ENCODE peak calls at places on chromosomes 13 and 19, in seven cellular contexts. U, P, Z, V, E, N and L are unnamed samples.

GRCh38 chr19:18610556-18611326 is 1.9 kb upstream of the TMEM59L start:
- DNase-seq in U (peak; percentile 68), P (no peak), Z (no peak), V (no peak), E (no peak), N (no peak), L (no peak)

GRCh38 chr19:56066152-56067023 is 54.7 kb downstream of the ZNF787 start:
- DNase-seq in U (peak; percentile 79), P (peak; percentile 78), Z (peak; percentile 61), V (peak; percentile 66), E (peak; percentile 19), N (no peak), L (peak; percentile 50)

GRCh38 chr19:8827277-8827676 is 4.8 kb downstream of the ZNF558 start:
- DNase-seq in U (no peak), P (no peak), Z (no peak), V (no peak), E (no peak), N (no peak), L (no peak)

GRCh38 chr13:40984670-40985366 is 34.3 kb downstream of the ELF1 start:
- DNase-seq in U (no peak), P (no peak), Z (peak; percentile 31), V (no peak), E (no peak), N (no peak), L (peak; percentile 47)

GRCh38 chr13:112466132-112467025 is 90.2 kb downstream of the SPACA7 start:
- DNase-seq in U (no peak), P (no peak), Z (no peak), V (no peak), E (no peak), N (no peak), L (no peak)

GRCh38 chr13:33251131-33251629 is 34.4 kb downstream of the STARD13 start:
- DNase-seq in U (no peak), P (no peak), Z (peak; percentile 47), V (no peak), E (peak; percentile 99), N (no peak), L (peak; percentile 88)

GRCh38 chr13:45433381-45433790 is 15.2 kb upstream of the SLC25A30 start:
- DNase-seq in U (no peak), P (no peak), Z (no peak), V (no peak), E (no peak), N (no peak), L (no peak)

GRCh38 chr13:22227895-22228294 is 557.0 kb downstream of the FGF9 start:
- DNase-seq in U (no peak), P (no peak), Z (no peak), V (no peak), E (no peak), N (no peak), L (no peak)

GRCh38 chr13:21668665-21669599 is 1.9 kb upstream of the FGF9 start:
- DNase-seq in U (peak; percentile 47), P (peak; percentile 40), Z (peak; percentile 4), V (peak; percentile 55), E (peak; percentile 69), N (no peak), L (peak; percentile 36)

GRCh38 chr13:74103196-74103595 is 31.0 kb downstream of the KLF12 start:
- DNase-seq in U (no peak), P (no peak), Z (no peak), V (no peak), E (no peak), N (no peak), L (no peak)

GRCh38 chr13:50080158-50080855 is 65.1 kb downstream of the KCNRG start:
- DNase-seq in U (no peak), P (peak; percentile 11), Z (peak; percentile 42), V (peak; percentile 29), E (peak; percentile 52), N (no peak), L (peak; percentile 77)

GRCh38 chr13:89695343-89696257 is 1651.9 kb upstream of the MIR17HG start:
- DNase-seq in U (peak; percentile 46), P (peak; percentile 57), Z (peak; percentile 71), V (peak; percentile 77), E (peak; percentile 8), N (peak; percentile 25), L (peak; percentile 65)

GRCh38 chr13:112587359-112587766 is 590 bp downstream of the TUBGCP3 start:
- DNase-seq in U (peak; percentile 63), P (peak; percentile 58), Z (peak; percentile 81), V (peak; percentile 81), E (peak; percentile 86), N (no peak), L (peak; percentile 92)

GRCh38 chr13:49567501-49567900 is 17.9 kb downstream of the RCBTB1 start:
- DNase-seq in U (no peak), P (no peak), Z (peak; percentile 86), V (peak; percentile 8), E (no peak), N (no peak), L (no peak)

GRCh38 chr13:30985637-30986205 is 53.3 kb downstream of the TEX26 start:
- DNase-seq in U (no peak), P (no peak), Z (no peak), V (peak; percentile 67), E (peak; percentile 79), N (no peak), L (peak; percentile 77)

GRCh38 chr13:111506621-111507020 is 186.2 kb downstream of the TEX29 start:
- DNase-seq in U (no peak), P (no peak), Z (no peak), V (no peak), E (no peak), N (no peak), L (no peak)

GRCh38 chr19:14428882-14429416 is 4.2 kb upstream of the PKN1 start:
- DNase-seq in U (no peak), P (no peak), Z (no peak), V (no peak), E (no peak), N (no peak), L (no peak)

GRCh38 chr19:8120636-8121480 is 28.5 kb downstream of the FBN3 start:
- DNase-seq in U (peak; percentile 85), P (no peak), Z (no peak), V (peak; percentile 67), E (no peak), N (peak; percentile 17), L (no peak)

GRCh38 chr19:29685326-29685725 is 20.1 kb downstream of the PLEKHF1 start:
- DNase-seq in U (no peak), P (no peak), Z (no peak), V (no peak), E (no peak), N (no peak), L (no peak)

GRCh38 chr19:6739390-6739883 is at the start of gene TRIP10:
- DNase-seq in U (peak; percentile 78), P (peak; percentile 79), Z (peak; percentile 85), V (peak; percentile 85), E (peak; percentile 72), N (no peak), L (peak; percentile 79)

GRCh38 chr13:52980695-52981094 is 47.9 kb upstream of the OLFM4 start:
- DNase-seq in U (no peak), P (no peak), Z (peak; percentile 18), V (no peak), E (no peak), N (no peak), L (no peak)

GRCh38 chr13:109602356-109602755 is 184.0 kb downstream of the IRS2 start:
- DNase-seq in U (no peak), P (no peak), Z (no peak), V (no peak), E (no peak), N (no peak), L (no peak)

DNA sequence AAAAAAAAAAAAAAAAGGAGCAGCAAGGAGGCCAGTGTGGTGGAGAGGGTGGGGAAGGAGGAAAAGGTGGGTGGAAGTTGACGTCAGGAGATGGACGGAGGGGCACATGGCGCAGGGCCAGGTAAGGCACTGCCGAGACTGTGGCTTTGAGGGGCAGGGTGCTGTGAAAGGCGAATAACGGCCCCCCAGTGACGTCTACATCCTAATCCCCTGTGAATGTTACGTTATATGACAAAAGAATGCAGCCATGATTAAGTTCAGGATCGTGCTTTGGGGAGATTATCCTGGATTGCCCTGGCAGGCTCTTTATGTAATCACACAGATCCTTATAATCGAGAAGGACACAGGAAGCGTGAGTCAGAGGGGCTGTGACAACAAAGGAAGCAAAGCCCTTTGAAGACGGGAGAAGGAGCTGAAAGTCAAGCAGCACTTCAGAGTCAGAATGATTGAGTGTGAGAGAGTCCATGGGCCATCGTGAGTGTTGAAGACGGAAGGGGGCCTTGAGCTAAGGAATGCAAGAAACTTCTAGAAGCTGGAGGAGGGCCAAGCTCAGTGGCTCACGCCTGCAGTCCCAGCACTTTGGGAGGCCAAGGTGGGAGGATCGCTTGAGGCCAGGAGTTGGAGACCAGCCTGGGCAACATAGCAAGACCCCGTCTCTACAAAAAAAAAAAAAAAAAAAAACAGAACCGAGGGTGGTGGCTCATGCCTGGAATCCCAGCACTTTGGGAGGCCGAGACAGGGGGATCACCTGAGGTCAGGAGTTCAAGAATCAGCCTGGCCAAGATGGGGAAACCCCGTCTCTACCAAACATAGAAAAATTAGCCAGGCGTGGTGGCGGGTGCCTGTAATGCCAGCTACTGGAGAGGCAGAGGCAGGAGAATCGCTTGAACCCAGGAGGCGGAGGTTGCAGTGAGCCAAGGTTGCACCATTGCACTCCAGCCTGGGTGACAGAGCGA is 13.8 kb upstream of the CEACAM16 start:
- DNase-seq in U (peak; percentile 51), P (peak; percentile 17), Z (no peak), V (peak; percentile 91), E (peak; percentile 97), N (no peak), L (peak; percentile 100)
- H3K4ac ChIP-seq in U (no peak overlapping the region), P (no peak overlapping the region), Z (no peak overlapping the region), V (no peak overlapping the region), E (peak overlapping the region; percentile 95), N (no peak overlapping the region), L (peak overlapping the region; percentile 54)

GRCh38 chr19:49390131-49390977 is 2.3 kb downstream of the KASH5 start:
- DNase-seq in U (no peak), P (no peak), Z (no peak), V (no peak), E (no peak), N (no peak), L (no peak)
- H3K9ac ChIP-seq in U (no peak overlapping the region), P (no peak overlapping the region), Z (no peak overlapping the region), V (no peak overlapping the region), E (no peak overlapping the region), N (no peak overlapping the region), L (no peak overlapping the region)

DNA sequence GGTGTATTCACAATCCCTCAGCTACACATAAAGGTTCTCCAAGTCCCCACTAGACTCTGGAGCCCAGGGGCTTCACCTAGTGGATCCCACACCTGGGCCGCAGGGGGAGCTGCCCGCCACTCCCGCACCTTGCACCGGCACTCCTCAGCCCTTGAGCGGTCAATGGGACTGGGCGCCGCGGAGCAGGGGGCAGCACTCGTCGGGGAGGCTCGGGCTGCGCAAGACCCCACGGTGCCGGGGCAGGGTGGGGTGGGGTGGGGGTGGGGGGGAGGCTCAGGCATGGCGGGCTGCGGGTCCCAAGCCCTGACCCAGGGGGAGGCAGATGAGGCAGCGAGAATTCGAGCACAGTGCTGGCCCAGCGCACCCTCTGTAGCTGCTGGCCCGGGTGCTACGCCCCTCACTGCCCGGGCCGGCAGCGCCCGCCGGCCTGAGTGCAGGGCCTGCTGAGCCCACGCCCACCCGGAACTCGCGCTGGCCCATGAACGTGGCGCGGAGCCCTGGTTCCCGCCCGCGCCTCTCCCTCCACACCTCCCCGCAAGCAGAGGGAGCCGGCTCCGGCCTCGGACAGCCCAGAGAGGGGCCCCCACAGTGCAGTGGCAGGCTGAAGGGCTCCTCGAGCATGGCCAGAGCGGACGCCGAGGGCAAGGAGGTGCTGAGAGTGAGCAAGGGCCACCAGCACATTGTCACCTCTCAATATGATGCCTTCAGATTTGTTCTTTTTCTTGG is 121.7 kb downstream of the UGGT2 start:
- DNase-seq in U (no peak), P (no peak), Z (no peak), V (no peak), E (no peak), N (no peak), L (no peak)
- H3K4ac ChIP-seq in U (no peak overlapping the region), P (no peak overlapping the region), Z (no peak overlapping the region), V (no peak overlapping the region), E (no peak overlapping the region), N (no peak overlapping the region), L (no peak overlapping the region)

GRCh38 chr13:104705031-104705750 is 1639.0 kb upstream of the SLC10A2 start:
- DNase-seq in U (no peak), P (no peak), Z (no peak), V (no peak), E (no peak), N (no peak), L (no peak)
- H3K9ac ChIP-seq in U (no peak overlapping the region), P (no peak overlapping the region), Z (no peak overlapping the region), V (no peak overlapping the region), E (no peak overlapping the region), N (no peak overlapping the region), L (no peak overlapping the region)